ENCODE peak calls at places on chromosomes 2 and 18, in four cellular contexts. W is OCI-LY7, P is mesendoderm, Z is osteoblast. S is an unnamed sample.

GRCh38 chr2:222869252-222869560 is 8.4 kb downstream of the ACSL3 start:
- DNase-seq in W (no peak), P (no peak), Z (no peak), S (no peak)

GRCh38 chr2:41377837-41378236 is 670.0 kb upstream of the PKDCC start:
- DNase-seq in W (no peak), P (no peak), Z (no peak), S (no peak)

GRCh38 chr2:112031916-112032582 is 23.0 kb upstream of the TMEM87B start:
- DNase-seq in W (no peak), P (peak; percentile 59), Z (no peak), S (peak; percentile 67)

GRCh38 chr2:109321570-109321969 is 192.6 kb downstream of the SH3RF3 start:
- DNase-seq in W (no peak), P (no peak), Z (peak; percentile 66), S (no peak)

GRCh38 chr2:238123218-238123971 is 15.1 kb upstream of the KLHL30 start:
- DNase-seq in W (no peak), P (no peak), Z (peak; percentile 50), S (peak; percentile 26)

GRCh38 chr2:8578335-8579244 is 103.3 kb upstream of the ID2 start:
- DNase-seq in W (peak; percentile 92), P (no peak), Z (peak; percentile 74), S (no peak)

GRCh38 chr2:192570786-192571185 is 376.1 kb upstream of the TMEFF2 start:
- DNase-seq in W (no peak), P (no peak), Z (no peak), S (no peak)

GRCh38 chr2:54559593-54560145 is 103.5 kb downstream of the SPTBN1 start:
- DNase-seq in W (peak; percentile 42), P (peak; percentile 55), Z (peak; percentile 93), S (peak; percentile 51)

GRCh38 chr2:206011018-206011614 is 74.9 kb downstream of the INO80D start:
- DNase-seq in W (no peak), P (no peak), Z (no peak), S (no peak)

GRCh38 chr2:101762451-101763171 is 65.1 kb downstream of the MAP4K4 start:
- DNase-seq in W (no peak), P (peak; percentile 77), Z (no peak), S (peak; percentile 62)

GRCh38 chr2:203404996-203405395 is 76.8 kb downstream of the ABI2 start:
- DNase-seq in W (no peak), P (no peak), Z (peak; percentile 64), S (no peak)

GRCh38 chr2:224971214-224971613 is 71.1 kb downstream of the DOCK10 start:
- DNase-seq in W (no peak), P (peak; percentile 45), Z (no peak), S (peak; percentile 75)

GRCh38 chr2:78546843-78547242 is 478.7 kb upstream of the REG3G start:
- DNase-seq in W (no peak), P (no peak), Z (no peak), S (no peak)

GRCh38 chr2:112749755-112750559 is 14.5 kb downstream of the CKAP2L start:
- DNase-seq in W (peak; percentile 70), P (peak; percentile 84), Z (peak; percentile 93), S (peak; percentile 93)

GRCh38 chr2:55718165-55719008 is 24.7 kb upstream of the PNPT1 start:
- DNase-seq in W (peak; percentile 76), P (peak; percentile 68), Z (peak; percentile 83), S (peak; percentile 79)

GRCh38 chr2:85110991-85111560 is 22.1 kb upstream of the TCF7L1 start:
- DNase-seq in W (no peak), P (peak; percentile 51), Z (peak; percentile 48), S (no peak)

GRCh38 chr2:70458661-70459060 is 95.0 kb downstream of the TGFA start:
- DNase-seq in W (no peak), P (no peak), Z (no peak), S (peak; percentile 40)

GRCh38 chr2:84906900-84907714 is 1.7 kb downstream of the TMSB10 start:
- DNase-seq in W (peak; percentile 74), P (peak; percentile 92), Z (peak; percentile 97), S (peak; percentile 85)

GRCh38 chr2:49950635-49951034 is 796.3 kb upstream of the FSHR start:
- DNase-seq in W (no peak), P (no peak), Z (no peak), S (no peak)

GRCh38 chr2:136008205-136008865 is 22.9 kb upstream of the DARS1 start:
- DNase-seq in W (no peak), P (no peak), Z (no peak), S (no peak)

GRCh38 chr2:145750074-145750473 is 1230.2 kb upstream of the ZEB2 start:
- DNase-seq in W (no peak), P (no peak), Z (no peak), S (no peak)

GRCh38 chr2:17658251-17658843 is 95.3 kb downstream of the SMC6 start:
- DNase-seq in W (no peak), P (no peak), Z (no peak), S (no peak)

GRCh38 chr2:183416741-183417140 is 292.5 kb downstream of the NUP35 start:
- DNase-seq in W (no peak), P (peak; percentile 54), Z (no peak), S (peak; percentile 50)

GRCh38 chr18:10057808-10058791 is 144.3 kb downstream of the VAPA start:
- DNase-seq in W (no peak), P (no peak), Z (no peak), S (no peak)

GRCh38 chr2:46299365-46300263 is 2.4 kb downstream of the EPAS1 start:
- DNase-seq in W (no peak), P (peak; percentile 67), Z (peak; percentile 90), S (peak; percentile 79)

GRCh38 chr2:140990416-140990815 is 1140.4 kb downstream of the LRP1B start:
- DNase-seq in W (no peak), P (no peak), Z (peak; percentile 19), S (no peak)

GRCh38 chr2:26934985-26935384 is 35.5 kb upstream of the MAPRE3 start:
- DNase-seq in W (no peak), P (no peak), Z (no peak), S (peak; percentile 5)

GRCh38 chr18:73908323-73908722 is 239.3 kb downstream of the FBXO15 start:
- DNase-seq in W (no peak), P (peak; percentile 63), Z (no peak), S (peak; percentile 86)

GRCh38 chr2:211035548-211036185 is 479.3 kb downstream of the CPS1 start:
- DNase-seq in W (peak; percentile 10), P (peak; percentile 60), Z (no peak), S (no peak)

GRCh38 chr18:23156134-23156533 is 20.8 kb downstream of the CABLES1 start:
- DNase-seq in W (no peak), P (peak; percentile 57), Z (no peak), S (peak; percentile 48)

GRCh38 chr2:156736950-156737349 is 300.8 kb downstream of the GPD2 start:
- DNase-seq in W (no peak), P (no peak), Z (no peak), S (no peak)

GRCh38 chr2:45851576-45852304 is 200.3 kb downstream of the PRKCE start:
- DNase-seq in W (no peak), P (no peak), Z (peak; percentile 71), S (no peak)

GRCh38 chr2:61172671-61173070 is 10.7 kb downstream of the C2orf74 start:
- DNase-seq in W (no peak), P (no peak), Z (peak; percentile 67), S (no peak)

DNA sequence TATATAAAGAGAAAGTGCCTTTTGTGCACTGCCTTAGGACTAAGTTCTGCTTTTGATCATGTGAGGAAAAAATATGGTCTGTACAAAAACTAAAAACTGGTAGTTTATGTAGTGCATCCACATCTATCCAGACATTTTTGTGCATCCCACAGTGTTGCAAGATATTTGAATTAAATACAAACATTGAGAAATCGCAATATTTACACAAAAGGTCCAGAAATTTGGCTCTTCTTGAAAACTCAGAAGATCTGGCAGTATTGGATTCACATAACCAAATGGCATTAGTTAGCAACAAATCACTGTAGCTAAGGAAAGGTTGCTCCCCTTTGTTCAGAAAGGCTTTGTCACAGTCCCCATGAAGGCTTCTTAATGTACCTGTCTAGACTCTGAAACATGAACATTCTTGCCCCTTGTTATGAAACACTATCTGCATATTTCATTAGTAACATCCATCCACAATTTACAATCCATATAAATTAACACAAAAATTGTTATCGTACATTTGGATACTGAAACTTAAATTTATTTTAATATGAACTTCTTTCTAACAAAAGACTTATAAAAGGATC is 2.2 kb downstream of the MMADHC start:
- DNase-seq in W (no peak), P (no peak), Z (no peak), S (no peak)
- H3K4me3 ChIP-seq in W (peak overlapping the region; percentile 94), P (no peak overlapping the region), Z (peak overlapping the region; percentile 44), S (peak overlapping the region; percentile 99)

DNA sequence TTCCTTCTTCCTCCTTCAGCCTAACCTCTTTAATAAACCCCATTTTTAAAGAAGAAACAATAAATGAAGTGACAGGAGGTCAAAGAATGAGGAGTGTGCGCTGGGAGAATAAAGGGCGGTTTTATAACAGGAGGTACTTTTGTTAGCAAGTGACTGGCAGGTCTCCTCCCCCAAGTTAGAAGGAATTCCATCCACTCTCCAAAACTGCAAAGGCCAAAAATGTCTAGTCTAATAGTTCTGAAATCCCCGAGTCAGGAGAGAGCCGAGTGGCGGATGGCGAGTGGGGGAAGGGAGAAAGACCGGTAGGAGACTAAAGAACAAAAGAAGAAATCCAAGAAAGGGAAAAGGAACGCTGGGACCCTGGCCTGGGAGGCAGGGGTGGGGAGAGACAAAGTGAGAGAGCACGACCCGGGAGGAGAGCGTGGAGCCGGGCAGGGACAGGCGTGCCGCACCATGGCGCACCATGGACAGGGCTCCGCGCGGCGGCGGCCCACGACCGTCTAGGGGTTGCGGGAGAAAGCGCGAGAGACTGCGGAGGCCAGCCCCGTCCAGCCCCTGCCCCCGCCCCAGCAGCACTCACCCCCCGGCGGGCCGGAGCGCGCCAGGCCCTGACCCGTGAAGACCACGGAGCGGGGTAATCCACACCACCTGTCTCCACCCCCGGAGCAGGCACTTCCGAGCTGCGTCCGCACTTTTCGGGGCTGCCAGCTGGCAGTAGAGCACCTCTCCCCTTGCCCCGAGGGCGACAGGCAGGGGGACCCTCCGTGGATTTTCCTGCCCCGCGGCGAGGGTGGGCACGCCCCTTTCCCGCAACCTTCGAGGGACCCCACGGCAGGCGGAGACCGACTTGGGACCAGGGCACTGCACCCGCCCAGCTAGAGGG is 1.6 kb downstream of the CDH2 start:
- DNase-seq in W (no peak), P (peak; percentile 69), Z (peak; percentile 95), S (peak; percentile 83)
- H3K4me3 ChIP-seq in W (no peak overlapping the region), P (peak overlapping the region; percentile 96), Z (peak overlapping the region; percentile 91), S (peak overlapping the region; percentile 84)

DNA sequence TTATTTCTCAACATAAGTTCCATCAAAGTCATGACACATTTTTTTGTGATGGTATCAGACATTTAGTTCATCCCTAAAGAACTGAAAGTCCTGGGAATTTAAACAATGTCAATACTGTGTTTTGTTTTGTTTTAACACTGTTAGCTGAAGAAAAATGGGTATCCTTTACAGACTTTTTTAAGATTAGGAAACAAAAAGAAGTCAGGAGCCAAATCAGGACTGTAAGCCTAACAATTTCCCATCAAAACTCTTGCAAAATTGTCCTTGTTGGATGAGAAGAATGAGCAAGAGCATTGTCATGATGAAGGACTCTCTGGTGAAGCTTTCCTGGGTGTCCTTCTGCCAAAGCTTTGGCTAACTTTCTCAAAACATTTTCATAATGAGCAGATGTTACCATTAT is 69.4 kb downstream of the SRD5A2 start:
- DNase-seq in W (no peak), P (no peak), Z (no peak), S (no peak)
- H3K4me3 ChIP-seq in W (no peak overlapping the region), P (no peak overlapping the region), Z (no peak overlapping the region), S (no peak overlapping the region)

GRCh38 chr2:39434233-39434897 is 2.7 kb downstream of the MAP4K3 start:
- DNase-seq in W (no peak), P (peak; percentile 53), Z (no peak), S (no peak)
- H3K4me3 ChIP-seq in W (peak overlapping the region; percentile 87), P (no peak overlapping the region), Z (peak overlapping the region; percentile 92), S (peak overlapping the region; percentile 93)

S was measured in endodermal cell.